ENCODE peak calls at places on chromosome 21, in five cellular contexts. I is H1, G is K562, B is SK-N-SH, F is GM12878. N is an unnamed sample.

GRCh38 chr21:45248893-45249381 is 38.8 kb downstream of the POFUT2 start:
- DNase-seq in I (no peak), G (no peak), B (peak), F (no peak), N (no peak)

GRCh38 chr21:43304206-43304605 is 122.7 kb downstream of the SIK1 start:
- DNase-seq in G (no peak), B (no peak), F (no peak), I (no peak), N (no peak)

GRCh38 chr21:41993744-41994143 is 16.4 kb downstream of the ZBTB21 start:
- DNase-seq in B (no peak), F (no peak), G (no peak), I (no peak), N (no peak)

GRCh38 chr21:45003331-45004058 is 63.7 kb downstream of the SLX9 start:
- DNase-seq in G (no peak), I (no peak), B (no peak), F (no peak), N (no peak)

GRCh38 chr21:33980276-33980916 is 64.8 kb upstream of the ATP5PO start:
- DNase-seq in I (no peak), F (no peak), G (peak), B (no peak), N (peak)

GRCh38 chr21:45551316-45551715 is 9.1 kb upstream of the SLC19A1 start:
- DNase-seq in B (no peak), I (no peak), F (peak), G (peak), N (no peak)

GRCh38 chr21:36769051-36769867 is 70.3 kb downstream of the SIM2 start:
- DNase-seq in G (no peak), F (no peak), B (no peak), I (no peak), N (no peak)

GRCh38 chr21:44428281-44428942 is 26.9 kb upstream of the LRRC3 start:
- DNase-seq in G (peak), I (peak), F (no peak), B (peak), N (peak)

GRCh38 chr21:45918011-45918410 is 63.6 kb upstream of the COL6A1 start:
- DNase-seq in F (no peak), B (no peak), I (no peak), G (no peak), N (no peak)

GRCh38 chr21:22395965-22396364 is 1397.8 kb downstream of the NCAM2 start:
- DNase-seq in I (no peak), G (no peak), B (no peak), F (no peak), N (no peak)

GRCh38 chr21:46542588-46543092 is 62.2 kb downstream of the S100B start:
- DNase-seq in G (no peak), B (peak), I (no peak), F (no peak), N (no peak)

GRCh38 chr21:44011123-44011773 is 861 bp upstream of the TRAPPC10 start:
- DNase-seq in I (no peak), G (peak), B (peak), F (no peak), N (no peak)

GRCh38 chr21:42827588-42827987 is 51.8 kb downstream of the WDR4 start:
- DNase-seq in I (no peak), B (no peak), F (no peak), G (no peak), N (no peak)

GRCh38 chr21:46122241-46122671 is 24.3 kb downstream of the COL6A2 start:
- DNase-seq in I (no peak), B (no peak), G (no peak), F (no peak), N (no peak)

GRCh38 chr21:36166705-36167104 is 10.1 kb downstream of the DOP1B start:
- DNase-seq in I (no peak), F (no peak), B (peak), G (peak), N (no peak)

GRCh38 chr21:46111857-46112730 is 14.2 kb downstream of the COL6A2 start:
- DNase-seq in F (no peak), G (no peak), I (no peak), B (peak), N (no peak)

GRCh38 chr21:41972511-41973205 is 18.8 kb upstream of the C2CD2 start:
- DNase-seq in G (no peak), B (no peak), F (no peak), I (no peak), N (no peak)

GRCh38 chr21:45612096-45613019 is 31.2 kb upstream of the PCBP3 start:
- DNase-seq in G (no peak), B (no peak), I (no peak), F (no peak), N (no peak)

GRCh38 chr21:46081862-46082637 is 15.9 kb upstream of the COL6A2 start:
- DNase-seq in G (no peak), F (no peak), B (no peak), I (no peak), N (no peak)

GRCh38 chr21:44499631-44500030 is 40.4 kb downstream of the KRTAP10-1 start:
- DNase-seq in F (no peak), B (no peak), G (no peak), I (no peak), N (no peak)

DNA sequence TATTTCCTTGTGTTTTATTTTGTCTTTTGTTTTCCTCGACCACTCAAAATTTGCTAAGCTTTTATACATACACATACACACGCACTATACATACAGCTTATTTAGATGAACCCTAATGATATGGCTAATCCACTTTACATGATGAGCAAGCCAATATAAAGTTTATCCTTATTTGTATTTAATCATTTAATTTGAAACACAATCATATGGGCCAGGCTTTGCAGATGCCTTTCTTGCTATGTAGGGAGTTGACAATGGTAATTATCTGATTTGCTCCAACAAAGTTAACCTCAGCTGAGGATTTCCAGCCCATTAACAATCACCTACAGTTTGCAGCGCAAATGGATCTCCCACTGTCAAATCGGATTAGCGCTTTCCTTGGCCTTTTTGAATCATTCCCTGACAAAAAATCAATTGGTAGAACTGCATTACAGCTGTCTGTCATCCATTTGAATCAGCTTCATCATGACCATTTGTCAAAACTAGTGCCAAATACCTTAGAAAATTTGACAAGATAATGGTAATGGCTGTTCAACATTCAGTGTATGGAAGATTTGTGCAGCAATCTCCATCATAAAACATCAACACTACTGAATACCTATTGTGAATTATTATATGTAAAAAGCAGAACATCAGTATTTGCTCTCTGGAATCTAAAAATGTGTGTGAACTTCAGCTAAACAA is 352.6 kb downstream of the MRPL39 start:
- DNase-seq in I (no peak), G (no peak), F (no peak), B (peak), N (no peak)
- TF ChIP-seq GABPA in I (no peak), G (no peak), F (no peak), B (no peak), N (no peak)

DNA sequence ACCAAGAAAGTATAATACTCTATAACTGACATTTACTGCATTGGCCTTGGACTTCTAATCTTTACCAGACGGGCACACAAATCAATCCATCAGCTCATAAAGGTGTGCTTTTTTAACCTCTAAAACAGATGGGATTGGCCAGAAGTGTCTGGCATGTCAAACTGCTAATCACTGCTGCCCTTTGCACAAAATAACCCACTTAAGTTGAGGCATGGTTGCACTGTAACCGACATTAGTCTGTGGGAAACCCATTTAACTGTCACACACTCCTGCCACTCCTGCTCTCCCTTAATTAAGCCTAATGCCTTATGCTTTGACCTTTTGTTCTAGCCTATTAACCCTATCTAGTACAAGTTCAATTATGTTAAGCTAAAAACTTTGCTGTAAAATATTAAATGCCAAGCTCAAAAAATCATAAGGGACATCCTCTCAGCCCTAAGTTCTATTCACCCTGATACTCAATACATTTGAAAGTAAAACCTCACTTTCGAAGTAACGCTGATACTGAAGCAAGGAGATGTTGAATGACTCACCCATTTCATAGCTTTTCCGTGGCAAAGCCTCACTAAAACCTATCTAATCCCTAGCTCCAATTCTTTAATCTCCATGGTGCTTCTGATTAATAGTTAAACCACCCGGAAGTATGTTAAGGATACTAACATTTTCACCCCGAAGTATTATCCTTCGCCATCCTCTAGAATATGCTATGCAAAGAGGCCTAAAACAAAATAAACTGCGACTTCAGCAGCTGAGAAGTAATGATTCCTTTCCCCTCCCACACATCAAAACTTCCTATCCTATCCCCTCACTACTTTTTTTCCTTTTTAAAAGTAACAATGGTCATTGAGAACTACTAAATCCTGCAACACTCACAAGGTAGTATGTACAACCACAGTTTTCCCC is 12.9 kb downstream of the NRIP1 start:
- DNase-seq in G (peak), F (no peak), B (no peak), I (no peak), N (no peak)
- TF ChIP-seq POLR2AphosphoS5 in G (no peak), F (no peak), B (no peak), I (no peak), N (no peak)

DNA sequence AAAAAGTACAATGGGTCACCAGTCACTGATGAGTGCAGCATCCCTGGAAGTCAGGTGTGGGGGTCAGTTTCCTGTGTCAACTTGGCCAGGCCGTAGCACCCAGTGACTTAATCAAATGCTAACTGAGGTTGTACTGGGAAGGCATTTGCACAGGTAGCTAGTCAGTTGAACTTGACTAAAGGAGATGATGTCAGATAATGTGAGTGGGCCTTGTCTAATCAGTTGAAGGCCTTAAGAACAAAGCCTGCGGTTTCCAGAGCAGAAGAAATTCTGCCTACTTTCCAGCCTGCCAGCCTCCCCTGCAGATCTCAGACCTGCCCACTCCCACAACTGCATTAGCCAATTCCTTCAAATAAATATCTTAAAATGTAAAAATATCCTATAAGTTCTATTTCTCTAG is 57.1 kb downstream of the ERG start:
- DNase-seq in I (no peak), B (no peak), F (no peak), G (no peak), N (no peak)
- H3K27ac ChIP-seq in I (no peak), B (peak), F (no peak), G (no peak), N (peak)

GRCh38 chr21:26795866-26796329 is 49.3 kb downstream of the ADAMTS1 start:
- DNase-seq in G (no peak), I (no peak), B (peak), F (no peak), N (no peak)
- TF ChIP-seq GABPA in G (no peak), I (no peak), B (no peak), F (no peak), N (no peak)

GRCh38 chr21:32070693-32071330 is 198.0 kb downstream of the HUNK start:
- DNase-seq in F (no peak), B (peak), I (no peak), G (peak), N (no peak)

GRCh38 chr21:32073593-32073992 is 200.8 kb downstream of the HUNK start:
- DNase-seq in F (no peak), G (no peak), I (no peak), B (no peak), N (no peak)

GRCh38 chr21:32073190-32073589 is 200.4 kb downstream of the HUNK start:
- DNase-seq in B (no peak), I (no peak), G (no peak), F (no peak), N (no peak)
- TF ChIP-seq POLR2AphosphoS5 in B (no peak), I (no peak), G (no peak), F (no peak), N (no peak)

GRCh38 chr21:29194847-29195246 is 64.4 kb downstream of the MAP3K7CL start:
- DNase-seq in I (no peak), B (no peak), G (no peak), F (no peak), N (no peak)

GRCh38 chr21:29192999-29193563 is 62.6 kb downstream of the MAP3K7CL start:
- DNase-seq in G (no peak), I (no peak), F (no peak), B (peak), N (no peak)

GRCh38 chr21:29193907-29194306 is 63.5 kb downstream of the MAP3K7CL start:
- DNase-seq in B (no peak), I (no peak), F (no peak), G (no peak), N (no peak)

GRCh38 chr21:29196021-29196663 is 65.7 kb downstream of the MAP3K7CL start:
- DNase-seq in F (peak), I (peak), G (peak), B (peak), N (peak)

GRCh38 chr21:29194342-29194741 is 63.9 kb downstream of the MAP3K7CL start:
- DNase-seq in G (no peak), B (no peak), F (no peak), I (no peak), N (no peak)
- H3K27ac ChIP-seq in G (no peak), B (peak), F (no peak), I (no peak), N (no peak)